ENCODE peak calls at places on chromosomes 3 and 15, in nine cellular contexts. B is NCI-H774, L is right cardiac atrium, O is DMS53, M is KG1, S is HEK293T, I is mucosa of gallbladder, V is G401, A is GM03348. C is an unnamed sample.
A peak's percentile ranks its signal among the peaks of the same experiment; 100 is the strongest.

GRCh38 chr3:4904801-4905695 is 74.2 kb upstream of the BHLHE40 start:
- DNase-seq in M (no peak), B (no peak), O (no peak), S (no peak), I (peak; percentile 33), L (no peak), V (no peak), A (peak; percentile 48), C (no peak)

GRCh38 chr3:42660898-42661297 is 7.4 kb downstream of the ZBTB47 start:
- DNase-seq in I (no peak), L (peak; percentile 81), O (peak; percentile 49), M (no peak), S (no peak), V (no peak), A (peak; percentile 5), B (no peak), C (no peak)

GRCh38 chr15:77856718-77857346 is 220.7 kb downstream of the TBC1D2B start:
- DNase-seq in A (no peak), I (no peak), L (no peak), V (no peak), B (no peak), O (no peak), M (no peak), S (no peak), C (no peak)

GRCh38 chr15:31384568-31384967 is 57.9 kb downstream of the KLF13 start:
- DNase-seq in B (no peak), L (no peak), S (no peak), V (no peak), O (no peak), M (no peak), A (no peak), I (no peak), C (no peak)

GRCh38 chr3:184717608-184717995 is 5.7 kb upstream of the MAGEF1 start:
- DNase-seq in S (no peak), V (peak; percentile 14), O (no peak), L (no peak), A (no peak), B (no peak), I (no peak), M (no peak), C (no peak)

GRCh38 chr3:13772885-13773745 is 106.8 kb downstream of the WNT7A start:
- DNase-seq in O (no peak), B (no peak), L (no peak), A (no peak), V (no peak), M (no peak), I (no peak), S (no peak), C (no peak)

GRCh38 chr3:29486917-29487316 is 206.0 kb downstream of the RBMS3 start:
- DNase-seq in M (no peak), B (no peak), V (no peak), S (no peak), A (no peak), L (no peak), O (peak; percentile 0), I (no peak), C (no peak)

GRCh38 chr3:110521019-110521418 is 550.6 kb upstream of the NECTIN3 start:
- DNase-seq in S (no peak), A (peak; percentile 60), I (no peak), L (no peak), B (no peak), V (no peak), O (no peak), M (no peak), C (no peak)

GRCh38 chr15:74817370-74817737 is 4.7 kb downstream of the LMAN1L start:
- DNase-seq in O (peak; percentile 41), I (no peak), S (no peak), A (peak; percentile 56), V (no peak), L (peak; percentile 75), B (no peak), M (no peak), C (peak; percentile 44)

GRCh38 chr3:181178991-181179390 is 189.5 kb upstream of the DNAJC19 start:
- DNase-seq in O (no peak), L (no peak), A (no peak), S (no peak), I (no peak), B (no peak), M (no peak), V (no peak), C (no peak)

GRCh38 chr3:61981005-61981404 is 392.3 kb downstream of the FEZF2 start:
- DNase-seq in V (no peak), M (no peak), O (no peak), L (no peak), I (no peak), B (no peak), S (no peak), A (no peak), C (no peak)

GRCh38 chr3:16841906-16842709 is 42.6 kb upstream of the PLCL2 start:
- DNase-seq in O (peak; percentile 2), M (no peak), V (peak; percentile 43), I (peak; percentile 34), B (no peak), L (peak; percentile 72), A (no peak), S (no peak), C (no peak)

GRCh38 chr3:68876112-68876713 is 56.1 kb downstream of the TAFA4 start:
- DNase-seq in V (peak; percentile 47), M (peak; percentile 68), A (peak; percentile 61), S (peak; percentile 39), L (no peak), I (peak; percentile 31), O (peak; percentile 60), B (peak; percentile 3), C (peak; percentile 28)

GRCh38 chr3:29171583-29171990 is 109.3 kb upstream of the RBMS3 start:
- DNase-seq in A (no peak), O (peak; percentile 0), M (peak; percentile 33), V (no peak), I (no peak), S (no peak), L (no peak), B (no peak), C (no peak)

GRCh38 chr3:131260525-131260924 is 121.0 kb upstream of the NUDT16 start:
- DNase-seq in B (no peak), I (no peak), O (no peak), V (no peak), M (no peak), L (no peak), S (no peak), A (no peak), C (no peak)

GRCh38 chr3:101081446-101081845 is 88.2 kb upstream of the ABI3BP start:
- DNase-seq in M (no peak), I (no peak), S (no peak), V (no peak), O (no peak), A (no peak), L (no peak), B (no peak), C (no peak)

GRCh38 chr15:77514635-77515421 is 94.1 kb downstream of the HMG20A start:
- DNase-seq in I (no peak), S (no peak), B (no peak), O (no peak), A (no peak), M (no peak), V (no peak), L (no peak), C (no peak)

GRCh38 chr3:190122198-190122771 is 1.6 kb upstream of the P3H2 start:
- DNase-seq in I (no peak), S (no peak), M (no peak), A (peak; percentile 31), B (no peak), O (no peak), L (no peak), V (no peak), C (no peak)

GRCh38 chr3:64176461-64176996 is 48.7 kb downstream of the PRICKLE2 start:
- DNase-seq in A (peak; percentile 17), I (no peak), L (no peak), B (no peak), V (no peak), S (no peak), M (no peak), O (no peak), C (no peak)

GRCh38 chr3:62669161-62669560 is 206.1 kb downstream of the CADPS start:
- DNase-seq in M (no peak), O (no peak), A (no peak), V (no peak), B (no peak), L (no peak), S (no peak), I (no peak), C (no peak)

GRCh38 chr15:96356494-96357455 is 26.3 kb downstream of the NR2F2 start:
- DNase-seq in A (peak; percentile 91), O (peak; percentile 44), S (peak; percentile 71), B (peak; percentile 72), L (peak; percentile 94), M (peak; percentile 47), V (peak; percentile 67), I (peak; percentile 89), C (peak; percentile 36)

GRCh38 chr15:52240166-52240565 is 49.0 kb upstream of the GNB5 start:
- DNase-seq in L (no peak), B (no peak), A (no peak), O (no peak), V (no peak), S (no peak), M (no peak), I (no peak), C (no peak)

GRCh38 chr3:72347819-72348319 is 500.4 kb downstream of the SHQ1 start:
- DNase-seq in O (no peak), I (peak; percentile 70), S (no peak), L (peak; percentile 77), V (no peak), A (peak; percentile 43), M (peak; percentile 51), B (no peak), C (no peak)

C was measured in NCI-H1436.